ENCODE peak calls at places on chromosomes 16 and 17, in ten cellular contexts. U is NB4, G is transverse colon, X is Peyer's patch, N is stomach, K is adrenal gland, S is K562, D is tibial nerve, Z is uterus, C is GM12892. V is an unnamed sample.

GRCh38 chr17:64331946-64332493 is 58.6 kb downstream of the PECAM1 start:
- DNase-seq in U (peak), G (no peak), X (no peak), N (no peak), K (peak), S (peak), D (peak), Z (no peak), C (no peak), V (no peak)

GRCh38 chr17:15510361-15510760 is 42.9 kb upstream of the CDRT4 start:
- DNase-seq in U (no peak), G (no peak), X (no peak), N (no peak), K (peak), S (no peak), D (no peak), Z (no peak), C (no peak), V (peak)

GRCh38 chr17:14864127-14864526 is 401.0 kb downstream of the PMP22 start:
- DNase-seq in U (no peak), G (no peak), X (no peak), N (no peak), K (no peak), S (no peak), D (no peak), Z (no peak), C (no peak), V (no peak)

GRCh38 chr17:77319211-77320031 is 178.7 kb downstream of the SEC14L1 start:
- DNase-seq in U (peak), G (peak), X (peak), N (peak), K (peak), S (peak), D (peak), Z (peak), C (peak), V (peak)

GRCh38 chr17:80518392-80518791 is 26.2 kb upstream of the RPTOR start:
- DNase-seq in U (no peak), G (no peak), X (no peak), N (no peak), K (no peak), S (no peak), D (no peak), Z (no peak), C (no peak), V (no peak)

GRCh38 chr16:14602443-14602963 is 27.6 kb downstream of the PARN start:
- DNase-seq in U (no peak), G (no peak), X (no peak), N (no peak), K (no peak), S (no peak), D (no peak), Z (no peak), C (no peak), V (no peak)

GRCh38 chr17:236641-237405 is 55.4 kb upstream of the DOC2B start:
- DNase-seq in U (no peak), G (peak), X (no peak), N (no peak), K (peak), S (no peak), D (no peak), Z (no peak), C (no peak), V (no peak)

GRCh38 chr17:22441776-22442175 is 749.5 kb downstream of the KCNJ18 start:
- DNase-seq in U (no peak), G (no peak), X (no peak), N (no peak), K (no peak), S (no peak), D (no peak), Z (no peak), C (no peak), V (no peak)

GRCh38 chr17:71740866-71741265 is 380.0 kb upstream of the SOX9 start:
- DNase-seq in U (no peak), G (no peak), X (no peak), N (no peak), K (no peak), S (no peak), D (no peak), Z (no peak), C (no peak), V (no peak)

GRCh38 chr16:56513972-56514371 is 5.9 kb downstream of the BBS2 start:
- DNase-seq in U (peak), G (peak), X (no peak), N (peak), K (peak), S (peak), D (peak), Z (peak), C (no peak), V (peak)

GRCh38 chr17:82098169-82098938 is at the start of gene FASN:
- DNase-seq in U (peak), G (peak), X (peak), N (peak), K (peak), S (peak), D (peak), Z (peak), C (peak), V (peak)

GRCh38 chr17:82097919-82098168 is 192 bp downstream of the FASN start:
- DNase-seq in U (no peak), G (no peak), X (no peak), N (no peak), K (no peak), S (no peak), D (no peak), Z (no peak), C (no peak), V (no peak)

GRCh38 chr17:82095777-82096708 is 2.0 kb downstream of the FASN start:
- DNase-seq in U (peak), G (no peak), X (no peak), N (no peak), K (peak), S (no peak), D (no peak), Z (peak), C (no peak), V (no peak)

GRCh38 chr17:82096709-82097186 is 1.3 kb downstream of the FASN start:
- DNase-seq in U (peak), G (no peak), X (no peak), N (no peak), K (no peak), S (no peak), D (no peak), Z (no peak), C (no peak), V (no peak)

GRCh38 chr17:82097187-82097918 is 683 bp downstream of the FASN start:
- DNase-seq in U (peak), G (peak), X (peak), N (peak), K (peak), S (peak), D (no peak), Z (peak), C (peak), V (peak)
- TF ChIP-seq POLR2A in U (no peak), G (peak), X (no peak), N (no peak), K (peak), S (peak), D (no peak), Z (no peak), C (no peak), V (peak)

DNA sequence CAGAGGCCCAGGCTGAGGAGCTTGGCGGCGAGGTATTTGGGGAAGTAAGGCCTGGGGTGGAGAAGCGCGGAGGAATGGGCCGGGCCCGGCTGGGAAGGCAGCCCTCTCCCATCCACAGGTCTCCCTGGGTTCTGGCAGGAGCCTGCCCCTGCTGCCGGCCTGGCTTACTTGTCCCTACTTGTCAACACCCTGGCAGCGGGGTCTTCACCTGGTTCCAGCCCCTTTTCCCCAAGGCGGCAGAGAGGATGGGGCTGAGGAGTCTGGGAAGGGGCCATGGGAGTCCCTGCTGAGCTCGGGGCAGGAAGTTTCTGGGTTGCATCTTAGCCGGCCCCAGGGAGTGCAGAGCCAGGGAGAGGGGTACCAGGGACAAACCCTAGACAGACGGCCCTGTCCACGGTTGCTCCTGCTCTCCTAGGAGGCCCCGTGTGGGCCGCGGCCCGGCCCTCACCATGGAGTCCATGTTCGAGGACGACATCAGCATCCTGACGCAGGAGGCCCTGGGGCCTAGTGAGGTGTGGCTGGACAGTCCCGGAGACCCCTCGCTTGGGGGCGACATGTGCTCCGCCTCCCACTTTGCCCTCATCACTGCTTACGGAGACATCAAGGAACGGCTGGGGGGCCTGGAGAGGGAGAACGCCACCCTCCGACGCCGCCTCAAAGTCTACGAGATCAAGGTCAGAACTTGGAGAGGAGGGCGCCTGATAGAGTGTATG is 1.9 kb downstream of the TBKBP1 start:
- DNase-seq in U (no peak), G (no peak), X (peak), N (no peak), K (no peak), S (no peak), D (no peak), Z (peak), C (no peak), V (no peak)
- TF ChIP-seq POLR2A in U (no peak), G (no peak), X (no peak), N (no peak), K (no peak), S (no peak), D (no peak), Z (no peak), C (no peak), V (no peak)

GRCh38 chr16:50680907-50681885 is at the start of gene SNX20:
- DNase-seq in U (peak), G (peak), X (no peak), N (peak), K (no peak), S (no peak), D (no peak), Z (no peak), C (peak), V (no peak)
- TF ChIP-seq POLR2A in U (peak), G (no peak), X (no peak), N (no peak), K (no peak), S (no peak), D (no peak), Z (no peak), C (peak), V (no peak)

GRCh38 chr16:74774223-74775139 is at the start of gene FA2H:
- DNase-seq in U (peak), G (peak), X (peak), N (peak), K (peak), S (peak), D (peak), Z (peak), C (peak), V (peak)
- TF ChIP-seq POLR2A in U (no peak), G (peak), X (peak), N (no peak), K (no peak), S (no peak), D (peak), Z (no peak), C (no peak), V (no peak)

GRCh38 chr16:85878875-85879274 is 20.1 kb upstream of the IRF8 start:
- DNase-seq in U (no peak), G (no peak), X (no peak), N (no peak), K (no peak), S (no peak), D (no peak), Z (no peak), C (no peak), V (peak)
- TF ChIP-seq POLR2A in U (no peak), G (no peak), X (no peak), N (no peak), K (no peak), S (no peak), D (no peak), Z (no peak), C (no peak), V (no peak)

DNA sequence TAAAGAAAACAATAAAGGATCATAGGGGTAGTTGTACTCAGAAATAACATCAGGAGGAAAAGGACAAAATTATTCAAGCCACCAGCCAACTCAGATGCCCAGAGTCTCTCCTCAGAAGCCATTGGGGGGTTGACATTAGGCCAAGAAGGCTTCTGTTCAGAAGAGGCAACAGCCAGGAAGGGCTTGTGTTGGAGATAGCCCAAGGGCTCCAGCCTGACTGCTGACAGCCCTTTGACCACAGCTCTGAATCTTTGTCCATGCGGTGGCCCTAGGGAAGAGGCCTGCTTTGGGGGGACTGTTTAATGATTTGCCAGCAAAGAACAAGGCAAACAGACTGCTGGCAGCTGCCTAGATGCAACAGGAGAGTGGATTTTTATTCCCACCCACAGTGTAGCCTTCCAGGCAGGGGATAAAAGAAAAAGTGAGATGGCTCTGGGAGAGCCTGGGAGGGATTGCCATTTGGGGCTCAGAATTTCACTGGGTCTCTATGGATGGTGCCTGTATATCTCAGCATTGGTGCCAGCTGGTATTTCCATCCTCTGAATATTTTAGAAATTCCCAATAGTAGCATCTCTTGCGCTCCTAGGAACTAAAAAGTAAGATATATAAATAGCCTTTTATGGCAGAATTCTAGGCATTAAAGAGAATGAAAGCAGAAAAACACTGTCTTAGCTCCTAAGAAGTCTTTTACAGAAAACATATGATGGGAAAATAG is 29.3 kb upstream of the SUPT4H1 start:
- DNase-seq in U (no peak), G (no peak), X (no peak), N (peak), K (no peak), S (no peak), D (no peak), Z (no peak), C (no peak), V (no peak)
- TF ChIP-seq POLR2A in U (no peak), G (no peak), X (no peak), N (no peak), K (no peak), S (no peak), D (no peak), Z (no peak), C (no peak), V (no peak)

GRCh38 chr17:27518048-27518447 is 61.8 kb downstream of the KSR1 start:
- DNase-seq in U (no peak), G (no peak), X (no peak), N (no peak), K (no peak), S (no peak), D (no peak), Z (no peak), C (no peak), V (no peak)
- TF ChIP-seq POLR2A in U (no peak), G (no peak), X (no peak), N (no peak), K (no peak), S (no peak), D (no peak), Z (no peak), C (no peak), V (no peak)

V was measured in H54.